ENCODE peak calls at places on chromosomes 16 and 17, in nine cellular contexts. G is heart left ventricle, C is GM23338, Z is BJ, D is esophagus squamous epithelium, O is BE2C, H is progenitor cell of endocrine pancreas, S is uterus, U is transverse colon. V is an unnamed sample.
A peak's percentile ranks its signal among the peaks of the same experiment; 100 is the strongest.

GRCh38 chr16:31145398-31145990 is 4.4 kb downstream of the PRSS36 start:
- DNase-seq in G (no peak), C (no peak), Z (no peak), D (no peak), O (no peak), H (no peak), S (no peak), U (no peak), V (no peak)

GRCh38 chr16:6279261-6279660 is 1053.4 kb upstream of the RBFOX1 start:
- DNase-seq in G (no peak), C (no peak), Z (no peak), D (no peak), O (no peak), H (no peak), S (no peak), U (no peak), V (no peak)

GRCh38 chr17:4087911-4088693 is 54.7 kb downstream of the ZZEF1 start:
- DNase-seq in G (no peak), C (no peak), Z (no peak), D (no peak), O (no peak), H (no peak), S (no peak), U (no peak), V (no peak)

GRCh38 chr17:1779571-1780074 is 17.8 kb downstream of the SERPINF1 start:
- DNase-seq in G (peak; percentile 80), C (no peak), Z (peak; percentile 93), D (no peak), O (no peak), H (no peak), S (peak; percentile 88), U (peak; percentile 73), V (no peak)

GRCh38 chr16:89613101-89613953 is at the start of gene DPEP1:
- DNase-seq in G (no peak), C (peak; percentile 49), Z (no peak), D (no peak), O (no peak), H (no peak), S (no peak), U (no peak), V (no peak)

GRCh38 chr17:1647802-1648581 is 1.7 kb downstream of the RILP start:
- DNase-seq in G (peak; percentile 75), C (peak; percentile 83), Z (no peak), D (no peak), O (peak; percentile 26), H (no peak), S (no peak), U (peak; percentile 53), V (peak; percentile 72)

GRCh38 chr16:84839054-84839453 is 19.3 kb downstream of the CRISPLD2 start:
- DNase-seq in G (peak; percentile 36), C (no peak), Z (no peak), D (no peak), O (no peak), H (no peak), S (no peak), U (no peak), V (no peak)

GRCh38 chr16:88790312-88791150 is 5.5 kb upstream of the PIEZO1 start:
- DNase-seq in G (no peak), C (peak; percentile 35), Z (no peak), D (no peak), O (no peak), H (no peak), S (no peak), U (peak; percentile 62), V (no peak)

GRCh38 chr16:19123535-19124178 is 9.9 kb downstream of the ITPRIPL2 start:
- DNase-seq in G (no peak), C (no peak), Z (no peak), D (no peak), O (no peak), H (no peak), S (no peak), U (peak; percentile 86), V (no peak)

GRCh38 chr16:57752203-57752580 is 16.6 kb downstream of the KATNB1 start:
- DNase-seq in G (no peak), C (no peak), Z (no peak), D (no peak), O (no peak), H (no peak), S (no peak), U (no peak), V (no peak)

GRCh38 chr16:13957197-13958078 is 37.5 kb downstream of the ERCC4 start:
- DNase-seq in G (peak; percentile 77), C (no peak), Z (peak; percentile 79), D (no peak), O (peak; percentile 71), H (no peak), S (peak; percentile 76), U (peak; percentile 69), V (no peak)

GRCh38 chr16:30876867-30877266 is 17.0 kb downstream of the BCL7C start:
- DNase-seq in G (no peak), C (peak; percentile 59), Z (no peak), D (no peak), O (peak; percentile 28), H (no peak), S (no peak), U (no peak), V (no peak)

GRCh38 chr17:81295678-81296381 is 723 bp upstream of the SLC38A10 start:
- DNase-seq in G (no peak), C (peak; percentile 81), Z (no peak), D (no peak), O (no peak), H (peak; percentile 37), S (no peak), U (peak; percentile 83), V (no peak)
- TF ChIP-seq CTCF in G (no peak), C (peak; percentile 33), Z (peak; percentile 48), D (peak; percentile 62), O (peak; percentile 40), H (peak; percentile 52), S (no peak), U (peak; percentile 74), V (peak; percentile 50)

DNA sequence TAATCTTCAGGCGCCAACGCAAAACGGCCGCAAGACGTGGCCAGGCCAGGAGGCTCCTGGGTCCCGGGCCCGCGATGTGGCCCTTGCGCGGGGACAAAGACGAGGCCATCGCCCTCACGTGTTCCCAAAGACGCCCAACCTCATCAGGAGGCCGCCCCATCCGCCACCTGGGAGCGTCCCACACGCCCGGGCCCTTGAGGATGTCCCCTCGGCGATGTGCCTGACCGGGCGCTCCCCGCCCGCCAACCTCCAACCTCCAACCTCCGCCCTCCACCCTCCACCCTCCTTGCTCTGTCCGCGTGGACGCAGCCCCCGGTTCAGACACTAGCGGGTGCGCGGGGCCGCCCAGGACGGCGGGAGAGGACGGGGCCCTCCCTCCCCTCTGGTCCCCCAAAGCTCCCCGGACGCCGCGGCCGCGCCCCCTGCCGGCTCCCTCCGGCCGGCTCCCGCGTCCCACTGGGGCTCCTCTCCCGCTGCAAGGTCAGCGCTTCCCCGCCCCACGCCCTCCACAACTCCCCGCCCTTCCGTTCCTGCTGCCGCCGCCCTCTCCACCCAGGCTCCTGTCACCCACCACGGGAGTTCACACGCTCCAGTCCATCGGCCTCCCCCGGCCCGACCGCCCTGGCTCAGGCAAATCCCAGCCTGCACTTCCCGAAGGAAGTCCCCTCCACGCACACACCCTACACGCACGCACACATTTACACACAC is 250.8 kb upstream of the RPL38 start:
- DNase-seq in G (peak; percentile 61), C (peak; percentile 71), Z (no peak), D (no peak), O (peak; percentile 78), H (peak; percentile 67), S (no peak), U (peak; percentile 59), V (peak; percentile 79)
- TF ChIP-seq CTCF in G (peak; percentile 33), C (peak; percentile 51), Z (no peak), D (peak; percentile 21), O (peak; percentile 64), H (peak; percentile 74), S (no peak), U (peak; percentile 44), V (peak; percentile 75)

GRCh38 chr17:28725660-28726395 is at the start of gene TLCD1:
- DNase-seq in G (peak; percentile 66), C (peak; percentile 85), Z (no peak), D (no peak), O (peak; percentile 73), H (peak; percentile 56), S (no peak), U (peak; percentile 73), V (peak; percentile 81)

GRCh38 chr17:28724500-28725165 is 1.4 kb downstream of the TLCD1 start:
- DNase-seq in G (no peak), C (peak; percentile 41), Z (no peak), D (no peak), O (no peak), H (no peak), S (no peak), U (no peak), V (no peak)

GRCh38 chr17:28726912-28727726 is 1.1 kb upstream of the TLCD1 start:
- DNase-seq in G (peak; percentile 91), C (peak; percentile 98), Z (peak; percentile 65), D (no peak), O (peak; percentile 86), H (peak; percentile 97), S (peak; percentile 95), U (peak; percentile 96), V (peak; percentile 98)

GRCh38 chr17:28726396-28726911 is 421 bp upstream of the TLCD1 start:
- DNase-seq in G (peak; percentile 76), C (peak; percentile 83), Z (no peak), D (peak; percentile 41), O (peak; percentile 60), H (no peak), S (peak; percentile 68), U (peak; percentile 79), V (peak; percentile 81)

GRCh38 chr17:28725166-28725659 is 820 bp downstream of the TLCD1 start:
- DNase-seq in G (no peak), C (peak; percentile 34), Z (no peak), D (no peak), O (peak; percentile 43), H (no peak), S (no peak), U (no peak), V (no peak)
- TF ChIP-seq CTCF in G (no peak), C (no peak), Z (peak; percentile 17), D (no peak), O (peak; percentile 24), H (peak; percentile 16), S (no peak), U (peak; percentile 13), V (peak; percentile 55)

GRCh38 chr17:80281516-80281915 is 20.9 kb downstream of the RNF213 start:
- DNase-seq in G (no peak), C (no peak), Z (no peak), D (no peak), O (no peak), H (no peak), S (no peak), U (no peak), V (no peak)

GRCh38 chr17:80283116-80283852 is 22.6 kb downstream of the RNF213 start:
- DNase-seq in G (no peak), C (no peak), Z (no peak), D (no peak), O (peak; percentile 65), H (no peak), S (no peak), U (no peak), V (no peak)

GRCh38 chr17:80277751-80278671 is 17.4 kb downstream of the RNF213 start:
- DNase-seq in G (peak; percentile 57), C (no peak), Z (no peak), D (no peak), O (no peak), H (no peak), S (no peak), U (no peak), V (no peak)

GRCh38 chr17:80284631-80285030 is 24.0 kb downstream of the RNF213 start:
- DNase-seq in G (no peak), C (peak; percentile 71), Z (no peak), D (no peak), O (no peak), H (no peak), S (no peak), U (no peak), V (no peak)

GRCh38 chr17:80279895-80280294 is 19.2 kb downstream of the RNF213 start:
- DNase-seq in G (peak; percentile 80), C (no peak), Z (peak; percentile 79), D (no peak), O (peak; percentile 46), H (no peak), S (peak; percentile 84), U (no peak), V (no peak)
- TF ChIP-seq CTCF in G (no peak), C (no peak), Z (peak; percentile 37), D (no peak), O (no peak), H (no peak), S (no peak), U (no peak), V (no peak)

V was measured in type B pancreatic cell.